ENCODE peak calls at places on chromosomes 6 and 20, in eight cellular contexts. F is fibroblast of mammary gland, W is endothelial cell of umbilical vein, E is tibial nerve, J is kidney epithelial cell, B is cardiac muscle cell, T is uterus, V is A549. Q is an unnamed sample.
A peak's percentile ranks its signal among the peaks of the same experiment; 100 is the strongest.

GRCh38 chr6:29720863-29721262 is 2.4 kb upstream of the HLA-F start:
- DNase-seq in E (no peak), F (no peak), B (no peak), W (no peak), V (no peak), J (no peak), T (no peak), Q (no peak)

GRCh38 chr6:3370361-3371221 is 86.3 kb downstream of the SLC22A23 start:
- DNase-seq in B (no peak), V (no peak), W (no peak), F (no peak), E (no peak), J (no peak), T (no peak), Q (no peak)

GRCh38 chr6:143160439-143161220 is 99.9 kb downstream of the AIG1 start:
- DNase-seq in T (no peak), E (no peak), B (no peak), F (peak; percentile 47), V (no peak), W (no peak), J (no peak), Q (no peak)

GRCh38 chr20:18645851-18646250 is 58.0 kb downstream of the DTD1 start:
- DNase-seq in V (no peak), E (no peak), J (no peak), T (no peak), F (no peak), W (no peak), B (no peak), Q (no peak)

GRCh38 chr6:52310932-52311331 is 26.4 kb upstream of the MCM3 start:
- DNase-seq in W (no peak), T (no peak), V (no peak), E (peak; percentile 24), B (no peak), F (no peak), J (no peak), Q (no peak)

GRCh38 chr20:44896583-44896982 is 11.1 kb downstream of the YWHAB start:
- DNase-seq in B (no peak), W (no peak), E (no peak), V (no peak), J (no peak), F (no peak), T (no peak), Q (no peak)

GRCh38 chr20:62953839-62954703 is 1.6 kb downstream of the SLC17A9 start:
- DNase-seq in B (peak; percentile 70), W (peak; percentile 69), E (peak; percentile 59), V (no peak), T (peak; percentile 62), J (no peak), F (peak; percentile 81), Q (no peak)

GRCh38 chr20:19802099-19802491 is 44.0 kb downstream of the RIN2 start:
- DNase-seq in J (no peak), W (no peak), V (no peak), F (no peak), T (no peak), B (no peak), E (no peak), Q (no peak)

GRCh38 chr6:28209753-28210535 is 15.1 kb upstream of the ZSCAN9 start:
- DNase-seq in V (no peak), T (no peak), J (no peak), F (no peak), E (no peak), W (no peak), B (peak; percentile 7), Q (no peak)

GRCh38 chr20:18611492-18611891 is 23.6 kb downstream of the DTD1 start:
- DNase-seq in V (no peak), F (no peak), W (no peak), B (no peak), E (no peak), T (no peak), J (no peak), Q (no peak)

GRCh38 chr6:34052918-34053608 is 92.8 kb downstream of the GRM4 start:
- DNase-seq in J (no peak), T (no peak), F (no peak), E (no peak), W (no peak), B (no peak), V (no peak), Q (no peak)

GRCh38 chr6:161080263-161080970 is 88.8 kb downstream of the MAP3K4 start:
- DNase-seq in B (no peak), J (no peak), T (no peak), V (no peak), E (no peak), F (no peak), W (no peak), Q (no peak)

GRCh38 chr20:47468290-47469050 is 33.2 kb upstream of the NCOA3 start:
- DNase-seq in W (no peak), T (no peak), V (no peak), F (no peak), E (no peak), B (no peak), J (no peak), Q (no peak)

GRCh38 chr20:44690781-44691423 is 24.3 kb upstream of the CCN5 start:
- DNase-seq in F (peak; percentile 53), B (no peak), J (no peak), W (no peak), E (no peak), T (no peak), V (no peak), Q (no peak)

GRCh38 chr6:12490904-12491571 is 200.9 kb downstream of the EDN1 start:
- DNase-seq in W (peak; percentile 96), E (no peak), V (no peak), J (peak; percentile 56), T (no peak), F (peak; percentile 93), B (no peak), Q (peak; percentile 83)

GRCh38 chr20:13777171-13777601 is 7.5 kb downstream of the ESF1 start:
- DNase-seq in E (no peak), J (no peak), V (no peak), T (no peak), B (no peak), F (peak; percentile 67), W (peak; percentile 48), Q (no peak)

GRCh38 chr20:2122921-2123320 is 21.3 kb downstream of the STK35 start:
- DNase-seq in J (no peak), T (peak; percentile 84), E (no peak), W (no peak), F (peak; percentile 90), B (no peak), V (no peak), Q (no peak)

GRCh38 chr6:91317984-91318383 is 731.1 kb upstream of the MAP3K7 start:
- DNase-seq in T (no peak), E (no peak), F (no peak), J (no peak), V (no peak), B (no peak), W (no peak), Q (no peak)

GRCh38 chr6:25222006-25222715 is 57.0 kb upstream of the CARMIL1 start:
- DNase-seq in W (no peak), F (no peak), E (no peak), B (no peak), V (no peak), J (no peak), T (no peak), Q (no peak)

GRCh38 chr6:111764238-111765182 is 108.7 kb downstream of the FYN start:
- DNase-seq in J (no peak), F (no peak), E (no peak), B (peak; percentile 20), V (no peak), T (no peak), W (no peak), Q (no peak)

GRCh38 chr6:712805-713204 is 19.9 kb upstream of the EXOC2 start:
- DNase-seq in E (no peak), F (no peak), J (no peak), W (no peak), B (no peak), T (no peak), V (no peak), Q (no peak)

GRCh38 chr20:46552460-46553420 is 2.3 kb upstream of the OCSTAMP start:
- DNase-seq in V (no peak), F (no peak), E (no peak), B (no peak), J (no peak), T (no peak), W (no peak), Q (no peak)

DNA sequence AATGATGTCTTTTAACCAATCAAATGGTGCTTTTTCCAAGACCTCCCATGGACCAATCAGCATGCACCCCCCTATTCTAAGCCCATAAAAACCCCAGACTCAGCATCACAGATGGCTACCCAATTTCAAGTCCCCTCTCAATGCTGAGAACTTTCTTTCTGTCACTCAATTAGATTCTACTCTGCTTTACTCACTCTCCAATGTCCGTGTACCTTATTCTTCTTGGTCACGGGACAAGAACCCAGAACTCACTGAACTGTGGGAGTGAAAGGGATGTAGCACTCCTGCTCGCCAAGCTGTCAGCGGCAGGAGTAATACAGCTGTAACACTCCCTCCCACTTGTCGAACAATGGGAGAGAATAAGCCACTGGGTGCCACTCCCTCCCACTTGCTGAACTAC is 20.8 kb upstream of the MAP7 start:
- DNase-seq in W (no peak), E (no peak), V (no peak), T (no peak), J (no peak), B (no peak), F (no peak), Q (no peak)
- H3K4me3 ChIP-seq in W (no peak overlapping the region), E (no peak overlapping the region), V (no peak overlapping the region), T (no peak overlapping the region), J (no peak overlapping the region), B (no peak overlapping the region), F (no peak overlapping the region), Q (no peak overlapping the region)

GRCh38 chr20:34709836-34710567 is 5.9 kb downstream of the TP53INP2 start:
- DNase-seq in B (peak; percentile 86), E (peak; percentile 45), V (peak; percentile 84), T (peak; percentile 82), W (peak; percentile 86), J (no peak), F (peak; percentile 53), Q (no peak)
- TF ChIP-seq CTCF in B (no peak), E (no peak), V (peak; percentile 78), T (no peak), W (peak; percentile 17), J (peak; percentile 32), F (peak; percentile 12), Q (peak; percentile 52)

DNA sequence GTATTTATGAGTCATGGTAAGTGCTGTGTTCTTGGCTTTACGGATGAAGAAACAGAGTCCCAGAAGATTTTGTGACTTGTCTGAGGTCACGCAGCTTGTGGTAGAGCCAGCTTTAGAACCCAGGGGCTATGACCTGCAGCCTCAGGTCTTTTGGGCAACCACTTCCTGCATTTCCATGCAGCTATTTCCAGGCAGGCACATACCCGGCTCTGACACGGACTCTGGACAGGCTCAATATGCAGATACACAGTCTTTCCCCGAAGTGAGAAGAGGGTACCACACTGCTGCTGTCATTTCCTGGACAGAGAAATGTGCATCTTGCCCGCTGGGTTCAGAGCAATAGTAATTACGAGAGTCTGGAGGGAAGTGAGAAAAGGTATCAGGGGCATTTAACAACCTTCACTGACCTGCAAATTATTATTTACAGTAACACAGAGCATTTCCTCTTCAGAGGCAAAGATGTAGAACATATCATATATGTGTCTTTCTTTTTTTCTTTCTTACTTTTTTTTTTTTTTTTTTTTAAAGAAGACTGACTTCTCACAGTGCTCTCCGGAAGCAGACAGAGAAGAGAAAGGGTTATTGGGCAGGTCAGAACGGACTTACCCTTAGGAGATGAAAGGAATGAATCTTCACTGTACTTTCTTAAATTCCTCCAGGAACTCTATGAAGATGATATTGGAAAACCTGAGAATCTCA is 185.1 kb downstream of the CLIC5 start:
- DNase-seq in T (no peak), E (no peak), J (no peak), W (no peak), B (no peak), V (no peak), F (peak; percentile 70), Q (no peak)
- H3K4me3 ChIP-seq in T (no peak overlapping the region), E (no peak overlapping the region), J (no peak overlapping the region), W (no peak overlapping the region), B (no peak overlapping the region), V (no peak overlapping the region), F (no peak overlapping the region), Q (no peak overlapping the region)

GRCh38 chr6:31729515-31729978 is 448 bp upstream of the DDAH2 start:
- DNase-seq in F (peak; percentile 88), B (peak; percentile 93), J (peak; percentile 52), T (peak; percentile 96), E (peak; percentile 94), W (peak; percentile 90), V (peak; percentile 80), Q (no peak)
- TF ChIP-seq CTCF in F (no peak), B (no peak), J (peak; percentile 75), T (peak; percentile 79), E (no peak), W (no peak), V (peak; percentile 68), Q (peak; percentile 72)

Q was measured in AG04449.